ENCODE peak calls at places on chromosome 21, in four cellular contexts. C, I, N and B are unnamed samples.
A peak's percentile ranks its signal among the peaks of the same experiment; 100 is the strongest.

GRCh38 chr21:18248171-18248570 is 3.5 kb downstream of the CHODL start:
- DNase-seq in N (no peak), I (no peak), C (no peak), B (no peak)

GRCh38 chr21:33645730-33646129 is 3.4 kb downstream of the ITSN1 start:
- DNase-seq in N (no peak), I (no peak), C (no peak), B (no peak)

GRCh38 chr21:39441502-39442475 is 3.8 kb downstream of the LCA5L start:
- DNase-seq in C (peak; percentile 8), I (peak; percentile 73), N (peak; percentile 38), B (peak; percentile 20)

GRCh38 chr21:14838400-14838799 is 226.4 kb downstream of the NRIP1 start:
- DNase-seq in C (no peak), N (no peak), I (no peak), B (no peak)

GRCh38 chr21:35232545-35233176 is 183.6 kb upstream of the RUNX1 start:
- DNase-seq in I (no peak), N (no peak), C (no peak), B (peak; percentile 84)

GRCh38 chr21:17359781-17360180 is 153.1 kb upstream of the CXADR start:
- DNase-seq in N (no peak), I (no peak), C (no peak), B (no peak)

GRCh38 chr21:28333455-28334108 is 659.1 kb downstream of the LTN1 start:
- DNase-seq in N (no peak), I (no peak), C (no peak), B (no peak)

GRCh38 chr21:29654203-29654602 is 285.6 kb downstream of the GRIK1 start:
- DNase-seq in C (no peak), N (no peak), I (no peak), B (no peak)

GRCh38 chr21:21028275-21028814 is 30.1 kb downstream of the NCAM2 start:
- DNase-seq in N (no peak), C (no peak), I (no peak), B (no peak)

GRCh38 chr21:44434936-44435635 is 20.2 kb upstream of the LRRC3 start:
- DNase-seq in N (no peak), I (peak; percentile 34), C (no peak), B (no peak)

GRCh38 chr21:19130379-19131028 is 726.9 kb upstream of the TMPRSS15 start:
- DNase-seq in N (no peak), I (no peak), C (no peak), B (no peak)

GRCh38 chr21:33259428-33259827 is 6.7 kb upstream of the IL10RB start:
- DNase-seq in C (no peak), N (no peak), I (no peak), B (no peak)

GRCh38 chr21:25456672-25457071 is 150.6 kb downstream of the MRPL39 start:
- DNase-seq in N (no peak), I (no peak), C (no peak), B (no peak)

GRCh38 chr21:38819719-38820147 is 14.0 kb downstream of the ETS2 start:
- DNase-seq in N (no peak), I (no peak), C (no peak), B (no peak)

GRCh38 chr21:45496151-45496967 is 45.9 kb downstream of the SLC19A1 start:
- DNase-seq in I (no peak), C (no peak), N (no peak), B (no peak)

GRCh38 chr21:45499201-45499750 is 43.0 kb downstream of the SLC19A1 start:
- DNase-seq in I (peak; percentile 34), N (no peak), C (no peak), B (no peak)

GRCh38 chr21:45498646-45499000 is 43.6 kb downstream of the SLC19A1 start:
- DNase-seq in N (no peak), I (no peak), C (no peak), B (no peak)

GRCh38 chr21:45497846-45498645 is 44.2 kb downstream of the SLC19A1 start:
- DNase-seq in N (no peak), C (no peak), I (peak; percentile 42), B (no peak)

GRCh38 chr21:45496968-45497845 is 45.0 kb downstream of the SLC19A1 start:
- DNase-seq in I (no peak), C (no peak), N (no peak), B (no peak)
- TF ChIP-seq CTCF in I (no peak), C (no peak), N (no peak), B (no peak)

GRCh38 chr21:31573217-31573616 is 86.3 kb upstream of the SOD1 start:
- DNase-seq in N (no peak), C (no peak), I (no peak), B (no peak)
- TF ChIP-seq CTCF in N (no peak), C (no peak), I (no peak), B (no peak)

GRCh38 chr21:31108969-31109368 is 70.7 kb upstream of the KRTAP19-8 start:
- DNase-seq in N (no peak), I (no peak), C (no peak), B (peak; percentile 5)
- TF ChIP-seq CTCF in N (no peak), I (no peak), C (peak; percentile 19), B (no peak)

GRCh38 chr21:32096411-32096810 is 182.4 kb downstream of the MIS18A start:
- DNase-seq in N (peak; percentile 42), C (no peak), I (no peak), B (no peak)
- TF ChIP-seq CTCF in N (peak; percentile 51), C (no peak), I (no peak), B (peak; percentile 48)

DNA sequence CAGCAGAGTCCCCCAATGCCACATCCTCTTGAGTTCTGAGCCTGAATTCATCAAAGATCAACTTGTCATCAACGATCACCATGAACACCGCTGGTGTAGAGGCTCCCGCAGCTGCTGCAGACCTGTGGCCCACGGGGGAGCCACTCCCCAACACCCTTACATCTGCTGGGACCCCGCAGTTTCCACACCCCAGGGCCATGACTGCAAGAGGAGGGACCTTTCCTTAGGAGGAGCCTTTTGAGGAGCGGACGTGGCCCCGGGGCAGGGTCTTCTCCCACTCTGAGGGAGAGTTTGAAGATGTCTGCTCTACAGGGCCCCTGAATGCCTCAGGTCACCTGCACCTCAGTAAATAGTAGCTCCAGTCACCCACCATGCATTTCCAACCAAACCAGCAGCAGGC is 2.7 kb downstream of the PRDM15 start:
- DNase-seq in I (no peak), C (no peak), N (no peak), B (no peak)
- TF ChIP-seq CTCF in I (no peak), C (no peak), N (no peak), B (no peak)

DNA sequence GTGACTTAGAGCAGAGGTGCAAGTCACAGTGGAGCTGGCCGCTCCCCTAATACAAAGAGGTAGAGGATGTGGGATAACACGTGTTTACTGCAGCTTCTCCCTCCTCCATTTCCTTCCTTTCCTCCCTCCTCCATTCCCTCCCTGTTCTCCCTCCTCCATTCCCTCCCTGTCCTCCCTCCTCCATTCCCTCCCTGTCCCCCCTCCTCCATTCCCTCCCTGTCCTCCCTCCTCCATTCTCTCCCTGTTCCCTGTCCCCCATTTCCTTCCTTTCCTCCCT is 124.0 kb downstream of the CRYAA start:
- DNase-seq in C (no peak), I (no peak), N (no peak), B (no peak)
- TF ChIP-seq CTCF in C (no peak), I (no peak), N (no peak), B (no peak)

GRCh38 chr21:24045775-24046215 is 1561.5 kb downstream of the MRPL39 start:
- DNase-seq in I (peak; percentile 70), C (no peak), N (peak; percentile 18), B (peak; percentile 63)
- TF ChIP-seq CTCF in I (no peak), C (no peak), N (no peak), B (peak; percentile 30)

GRCh38 chr21:45880097-45881068 is 101.2 kb upstream of the COL6A1 start:
- DNase-seq in I (peak; percentile 87), N (peak; percentile 81), C (peak; percentile 61), B (peak; percentile 10)
- TF ChIP-seq CTCF in I (peak; percentile 44), N (peak; percentile 79), C (peak; percentile 65), B (peak; percentile 82)

GRCh38 chr21:36706482-36706852 is 7.6 kb downstream of the SIM2 start:
- DNase-seq in N (no peak), C (no peak), I (peak; percentile 5), B (no peak)

GRCh38 chr21:36706951-36707762 is 8.2 kb downstream of the SIM2 start:
- DNase-seq in N (peak; percentile 42), C (no peak), I (peak; percentile 42), B (no peak)

GRCh38 chr21:36704281-36704957 is 5.5 kb downstream of the SIM2 start:
- DNase-seq in C (no peak), I (peak; percentile 25), N (no peak), B (no peak)

GRCh38 chr21:36704958-36705678 is 6.2 kb downstream of the SIM2 start:
- DNase-seq in N (no peak), C (no peak), I (peak; percentile 36), B (no peak)

GRCh38 chr21:36705679-36706481 is 7.0 kb downstream of the SIM2 start:
- DNase-seq in N (no peak), C (no peak), I (peak; percentile 34), B (no peak)
- TF ChIP-seq CTCF in N (no peak), C (no peak), I (no peak), B (no peak)